ENCODE peak calls at places on chromosome 9, in nine cellular contexts. A is C1 segment of cervical spinal cord, G is NCI-H82, L is anterior cingulate cortex, V is heart right ventricle, H is HFF-Myc, Y is NCI-H2081, M is GM23248, P is spleen. D is an unnamed sample.

GRCh38 chr9:130825051-130825651 is 9.9 kb upstream of the ABL1 start:
- DNase-seq in A (no peak), G (peak), L (no peak), V (no peak), H (no peak), Y (peak), M (peak), P (no peak), D (no peak)

GRCh38 chr9:120221844-120222243 is 358.1 kb downstream of the CDK5RAP2 start:
- DNase-seq in A (no peak), G (no peak), L (no peak), V (no peak), H (no peak), Y (no peak), M (no peak), P (no peak), D (no peak)

GRCh38 chr9:131738838-131739191 is 1.1 kb downstream of the RAPGEF1 start:
- DNase-seq in A (no peak), G (peak), L (no peak), V (no peak), H (no peak), Y (no peak), M (peak), P (no peak), D (no peak)

GRCh38 chr9:113516840-113517577 is 53.5 kb downstream of the RGS3 start:
- DNase-seq in A (no peak), G (peak), L (no peak), V (no peak), H (no peak), Y (no peak), M (no peak), P (peak), D (no peak)

GRCh38 chr9:99822596-99823391 is 1.1 kb downstream of the NR4A3 start:
- DNase-seq in A (peak), G (peak), L (no peak), V (peak), H (no peak), Y (peak), M (peak), P (peak), D (peak)

GRCh38 chr9:4228606-4229005 is 71.3 kb downstream of the GLIS3 start:
- DNase-seq in A (no peak), G (no peak), L (no peak), V (no peak), H (no peak), Y (peak), M (peak), P (no peak), D (peak)

GRCh38 chr9:3043369-3043768 is 199.5 kb upstream of the PUM3 start:
- DNase-seq in A (no peak), G (no peak), L (no peak), V (no peak), H (no peak), Y (no peak), M (peak), P (no peak), D (no peak)

GRCh38 chr9:124503713-124504529 is 3.3 kb downstream of the NR5A1 start:
- DNase-seq in A (no peak), G (peak), L (no peak), V (no peak), H (no peak), Y (no peak), M (peak), P (peak), D (no peak)

D was measured in epithelial cell of esophagus.